ENCODE peak calls at places on chromosomes 6 and 20, in nine cellular contexts. One of them, this sample, is unnamed.

GRCh38 chr20:10079964-10080363 is 45.2 kb downstream of the ANKEF1 start:
- DNase-seq in spleen: no peak
- DNase-seq in Panc1: no peak
- DNase-seq in transverse colon: no peak
- DNase-seq in GM23338: no peak
- DNase-seq in breast epithelium: no peak
- DNase-seq in endothelial cell of umbilical vein: no peak
- DNase-seq in K562: no peak
- DNase-seq in stomach: no peak
- DNase-seq in this sample: no peak

GRCh38 chr20:41316009-41316408 is 1.5 kb downstream of the ZHX3 start:
- DNase-seq in spleen: no peak
- DNase-seq in Panc1: no peak
- DNase-seq in transverse colon: no peak
- DNase-seq in GM23338: no peak
- DNase-seq in breast epithelium: no peak
- DNase-seq in endothelial cell of umbilical vein: no peak
- DNase-seq in K562: no peak
- DNase-seq in stomach: no peak
- DNase-seq in this sample: no peak

GRCh38 chr6:51533962-51534361 is 553.5 kb downstream of the PKHD1 start:
- DNase-seq in spleen: no peak
- DNase-seq in Panc1: no peak
- DNase-seq in transverse colon: no peak
- DNase-seq in GM23338: no peak
- DNase-seq in breast epithelium: no peak
- DNase-seq in endothelial cell of umbilical vein: no peak
- DNase-seq in K562: no peak
- DNase-seq in stomach: no peak
- DNase-seq in this sample: no peak

GRCh38 chr20:9514072-9514460 is 324 bp upstream of the LAMP5 start:
- DNase-seq in spleen: no peak
- DNase-seq in Panc1: no peak
- DNase-seq in transverse colon: no peak
- DNase-seq in GM23338: peak; percentile 66
- DNase-seq in breast epithelium: no peak
- DNase-seq in endothelial cell of umbilical vein: no peak
- DNase-seq in K562: no peak
- DNase-seq in stomach: no peak
- DNase-seq in this sample: no peak

GRCh38 chr20:51156041-51156795 is 133.3 kb upstream of the KCNG1 start:
- DNase-seq in spleen: no peak
- DNase-seq in Panc1: no peak
- DNase-seq in transverse colon: no peak
- DNase-seq in GM23338: no peak
- DNase-seq in breast epithelium: no peak
- DNase-seq in endothelial cell of umbilical vein: no peak
- DNase-seq in K562: no peak
- DNase-seq in stomach: no peak
- DNase-seq in this sample: no peak

GRCh38 chr6:40588480-40588879 is 1.3 kb upstream of the LRFN2 start:
- DNase-seq in spleen: no peak
- DNase-seq in Panc1: no peak
- DNase-seq in transverse colon: no peak
- DNase-seq in GM23338: no peak
- DNase-seq in breast epithelium: no peak
- DNase-seq in endothelial cell of umbilical vein: no peak
- DNase-seq in K562: no peak
- DNase-seq in stomach: no peak
- DNase-seq in this sample: no peak

GRCh38 chr20:39676857-39677351 is 714.8 kb downstream of the DHX35 start:
- DNase-seq in spleen: no peak
- DNase-seq in Panc1: no peak
- DNase-seq in transverse colon: peak; percentile 35
- DNase-seq in GM23338: peak; percentile 51
- DNase-seq in breast epithelium: no peak
- DNase-seq in endothelial cell of umbilical vein: peak; percentile 47
- DNase-seq in K562: no peak
- DNase-seq in stomach: no peak
- DNase-seq in this sample: no peak

GRCh38 chr6:155967326-155967725 is 511.7 kb upstream of the NOX3 start:
- DNase-seq in spleen: no peak
- DNase-seq in Panc1: no peak
- DNase-seq in transverse colon: no peak
- DNase-seq in GM23338: no peak
- DNase-seq in breast epithelium: no peak
- DNase-seq in endothelial cell of umbilical vein: no peak
- DNase-seq in K562: no peak
- DNase-seq in stomach: no peak
- DNase-seq in this sample: no peak

GRCh38 chr6:22078802-22079545 is 217.9 kb downstream of the PRL start:
- DNase-seq in spleen: no peak
- DNase-seq in Panc1: no peak
- DNase-seq in transverse colon: no peak
- DNase-seq in GM23338: peak; percentile 68
- DNase-seq in breast epithelium: no peak
- DNase-seq in endothelial cell of umbilical vein: no peak
- DNase-seq in K562: no peak
- DNase-seq in stomach: no peak
- DNase-seq in this sample: no peak

DNA sequence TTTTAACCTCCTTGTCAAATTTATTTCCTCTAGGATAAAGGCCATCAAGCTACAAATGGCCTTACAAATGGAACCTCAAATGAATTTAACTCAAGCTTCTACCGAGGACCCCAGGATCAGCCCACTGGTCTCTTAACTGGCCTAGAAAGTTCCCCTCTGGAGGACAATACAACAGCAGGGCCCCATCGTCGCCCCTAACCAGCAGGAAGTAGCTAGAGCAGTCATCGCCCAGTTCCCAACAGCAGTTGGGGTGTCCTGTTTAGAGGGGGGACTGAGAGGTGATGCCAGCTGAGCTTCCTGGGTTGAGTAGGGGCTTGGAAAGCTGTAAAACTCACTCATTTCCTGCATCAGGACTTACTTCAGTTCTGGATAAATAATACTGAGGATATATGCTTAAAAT is 25.6 kb downstream of the CEP85L start:
- DNase-seq in spleen: no peak
- DNase-seq in Panc1: no peak
- DNase-seq in transverse colon: no peak
- DNase-seq in GM23338: no peak
- DNase-seq in breast epithelium: no peak
- DNase-seq in endothelial cell of umbilical vein: no peak
- DNase-seq in K562: no peak
- DNase-seq in stomach: no peak
- DNase-seq in this sample: no peak
- TF ChIP-seq CTCF in spleen: no peak
- TF ChIP-seq CTCF in Panc1: no peak
- TF ChIP-seq CTCF in transverse colon: no peak
- TF ChIP-seq CTCF in GM23338: no peak
- TF ChIP-seq CTCF in breast epithelium: no peak
- TF ChIP-seq CTCF in endothelial cell of umbilical vein: no peak
- TF ChIP-seq CTCF in K562: no peak
- TF ChIP-seq CTCF in stomach: no peak
- TF ChIP-seq CTCF in this sample: no peak

DNA sequence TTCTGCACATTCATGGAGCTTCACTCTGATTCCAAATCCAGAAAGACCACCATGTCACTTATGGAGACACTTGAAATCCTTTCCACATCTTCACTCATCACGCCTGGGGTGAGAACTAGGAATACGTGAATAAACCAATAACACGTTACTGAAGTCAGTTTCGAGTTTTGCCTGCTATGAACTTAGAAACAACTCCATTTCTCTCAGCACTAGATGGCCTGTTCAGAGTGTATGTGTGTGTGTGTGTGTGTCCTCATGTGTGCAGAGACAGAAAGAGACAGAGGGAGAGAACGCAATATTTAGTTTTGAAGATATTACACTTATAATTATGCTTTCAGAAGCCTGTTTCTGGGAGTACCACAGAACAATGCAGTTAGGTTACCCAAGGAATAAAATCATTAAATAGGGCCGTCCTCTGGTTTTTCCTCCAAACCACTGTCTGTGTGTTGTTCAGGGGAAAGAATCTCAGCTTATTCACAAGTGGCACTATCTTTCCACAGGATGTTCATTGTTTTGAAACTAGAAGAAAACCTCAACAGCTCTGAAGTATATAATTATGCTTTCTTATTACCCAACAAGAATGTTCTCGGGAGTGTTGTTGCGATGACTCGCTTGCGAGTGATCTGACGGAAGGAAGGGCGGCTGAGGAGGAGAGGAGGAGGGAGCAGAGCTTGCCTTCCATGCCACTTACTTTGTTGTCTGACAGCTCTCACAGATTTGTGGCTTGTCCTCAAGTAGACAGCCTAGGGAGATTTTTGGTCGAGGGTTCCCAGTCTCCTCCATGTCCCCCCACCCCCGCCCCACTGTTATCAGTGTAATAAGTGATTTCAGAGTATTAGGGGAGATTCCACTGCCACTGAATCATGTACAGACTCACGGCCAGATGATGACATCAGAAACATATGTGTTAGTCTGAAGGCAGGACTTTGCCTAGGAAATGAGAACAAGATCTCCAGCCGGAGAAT is 80.9 kb upstream of the CCN6 start:
- DNase-seq in spleen: no peak
- DNase-seq in Panc1: peak; percentile 10
- DNase-seq in transverse colon: peak; percentile 20
- DNase-seq in GM23338: peak; percentile 17
- DNase-seq in breast epithelium: no peak
- DNase-seq in endothelial cell of umbilical vein: peak; percentile 90
- DNase-seq in K562: no peak
- DNase-seq in stomach: no peak
- DNase-seq in this sample: no peak
- H3K4me3 ChIP-seq in spleen: no peak overlapping the region
- H3K4me3 ChIP-seq in Panc1: no peak overlapping the region
- H3K4me3 ChIP-seq in transverse colon: no peak overlapping the region
- H3K4me3 ChIP-seq in GM23338: no peak overlapping the region
- H3K4me3 ChIP-seq in breast epithelium: no peak overlapping the region
- H3K4me3 ChIP-seq in endothelial cell of umbilical vein: no peak overlapping the region
- H3K4me3 ChIP-seq in K562: no peak overlapping the region
- H3K4me3 ChIP-seq in stomach: no peak overlapping the region
- H3K4me3 ChIP-seq in this sample: no peak overlapping the region

GRCh38 chr6:109701774-109702173 is 10.7 kb downstream of the FIG4 start:
- DNase-seq in spleen: no peak
- DNase-seq in Panc1: no peak
- DNase-seq in transverse colon: no peak
- DNase-seq in GM23338: no peak
- DNase-seq in breast epithelium: no peak
- DNase-seq in endothelial cell of umbilical vein: no peak
- DNase-seq in K562: no peak
- DNase-seq in stomach: no peak
- DNase-seq in this sample: peak; percentile 81

GRCh38 chr6:109706513-109706912 is 15.4 kb downstream of the FIG4 start:
- DNase-seq in spleen: no peak
- DNase-seq in Panc1: no peak
- DNase-seq in transverse colon: no peak
- DNase-seq in GM23338: no peak
- DNase-seq in breast epithelium: no peak
- DNase-seq in endothelial cell of umbilical vein: no peak
- DNase-seq in K562: no peak
- DNase-seq in stomach: no peak
- DNase-seq in this sample: no peak

GRCh38 chr6:109702797-109703196 is 11.7 kb downstream of the FIG4 start:
- DNase-seq in spleen: peak; percentile 43
- DNase-seq in Panc1: no peak
- DNase-seq in transverse colon: no peak
- DNase-seq in GM23338: no peak
- DNase-seq in breast epithelium: no peak
- DNase-seq in endothelial cell of umbilical vein: no peak
- DNase-seq in K562: no peak
- DNase-seq in stomach: no peak
- DNase-seq in this sample: peak; percentile 30

GRCh38 chr6:109701201-109701600 is 10.1 kb downstream of the FIG4 start:
- DNase-seq in spleen: no peak
- DNase-seq in Panc1: no peak
- DNase-seq in transverse colon: no peak
- DNase-seq in GM23338: no peak
- DNase-seq in breast epithelium: no peak
- DNase-seq in endothelial cell of umbilical vein: no peak
- DNase-seq in K562: no peak
- DNase-seq in stomach: no peak
- DNase-seq in this sample: peak; percentile 51

GRCh38 chr6:109705258-109705657 is 14.2 kb downstream of the FIG4 start:
- DNase-seq in spleen: peak; percentile 91
- DNase-seq in Panc1: peak; percentile 90
- DNase-seq in transverse colon: peak; percentile 84
- DNase-seq in GM23338: peak; percentile 94
- DNase-seq in breast epithelium: peak; percentile 75
- DNase-seq in endothelial cell of umbilical vein: peak; percentile 90
- DNase-seq in K562: peak; percentile 76
- DNase-seq in stomach: peak; percentile 80
- DNase-seq in this sample: peak; percentile 58
- TF ChIP-seq POLR2AphosphoS5 in spleen: peak; percentile 58
- TF ChIP-seq POLR2AphosphoS5 in Panc1: no peak
- TF ChIP-seq POLR2AphosphoS5 in transverse colon: no peak
- TF ChIP-seq POLR2AphosphoS5 in GM23338: no peak
- TF ChIP-seq POLR2AphosphoS5 in breast epithelium: no peak
- TF ChIP-seq POLR2AphosphoS5 in endothelial cell of umbilical vein: no peak
- TF ChIP-seq POLR2AphosphoS5 in K562: no peak
- TF ChIP-seq POLR2AphosphoS5 in stomach: no peak
- TF ChIP-seq POLR2AphosphoS5 in this sample: no peak

DNA sequence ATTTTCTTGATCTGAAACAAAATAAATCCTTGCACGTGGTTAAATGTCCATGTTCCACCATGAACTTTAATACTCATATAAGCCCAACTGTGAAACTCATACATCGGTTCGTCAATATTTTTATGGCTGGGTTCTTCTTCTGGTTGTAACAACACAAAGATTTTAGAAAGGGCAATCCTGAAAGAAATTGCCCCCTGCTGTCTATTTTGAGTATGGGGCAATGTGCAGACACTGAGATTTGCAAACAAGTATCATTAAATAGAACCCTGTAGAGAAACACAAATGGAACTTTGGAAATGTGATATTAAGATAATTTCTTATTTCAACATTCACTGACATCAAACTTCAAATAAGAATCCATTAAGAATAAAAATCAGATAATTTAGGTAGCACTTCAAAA is 80.2 kb upstream of the PHACTR1 start:
- DNase-seq in spleen: no peak
- DNase-seq in Panc1: no peak
- DNase-seq in transverse colon: no peak
- DNase-seq in GM23338: no peak
- DNase-seq in breast epithelium: no peak
- DNase-seq in endothelial cell of umbilical vein: no peak
- DNase-seq in K562: no peak
- DNase-seq in stomach: no peak
- DNase-seq in this sample: no peak
- TF ChIP-seq CTCF in spleen: no peak
- TF ChIP-seq CTCF in Panc1: peak; percentile 18
- TF ChIP-seq CTCF in transverse colon: no peak
- TF ChIP-seq CTCF in GM23338: peak; percentile 37
- TF ChIP-seq CTCF in breast epithelium: no peak
- TF ChIP-seq CTCF in endothelial cell of umbilical vein: no peak
- TF ChIP-seq CTCF in K562: no peak
- TF ChIP-seq CTCF in stomach: no peak
- TF ChIP-seq CTCF in this sample: no peak

GRCh38 chr6:26187981-26188635 is 100.9 kb downstream of the HFE start:
- DNase-seq in spleen: no peak
- DNase-seq in Panc1: no peak
- DNase-seq in transverse colon: peak; percentile 48
- DNase-seq in GM23338: peak; percentile 83
- DNase-seq in breast epithelium: no peak
- DNase-seq in endothelial cell of umbilical vein: no peak
- DNase-seq in K562: peak; percentile 52
- DNase-seq in stomach: no peak
- DNase-seq in this sample: peak; percentile 33
- H3K4me3 ChIP-seq in spleen: peak overlapping the region; percentile 44
- H3K4me3 ChIP-seq in Panc1: peak overlapping the region; percentile 57
- H3K4me3 ChIP-seq in transverse colon: peak overlapping the region; percentile 45
- H3K4me3 ChIP-seq in GM23338: peak overlapping the region; percentile 88
- H3K4me3 ChIP-seq in breast epithelium: peak overlapping the region; percentile 39
- H3K4me3 ChIP-seq in endothelial cell of umbilical vein: peak overlapping the region; percentile 0
- H3K4me3 ChIP-seq in K562: peak overlapping the region; percentile 53
- H3K4me3 ChIP-seq in stomach: peak overlapping the region; percentile 55
- H3K4me3 ChIP-seq in this sample: peak overlapping the region; percentile 40

GRCh38 chr6:106398621-106399020 is 38.1 kb downstream of the CRYBG1 start:
- DNase-seq in spleen: no peak
- DNase-seq in Panc1: no peak
- DNase-seq in transverse colon: no peak
- DNase-seq in GM23338: no peak
- DNase-seq in breast epithelium: no peak
- DNase-seq in endothelial cell of umbilical vein: no peak
- DNase-seq in K562: no peak
- DNase-seq in stomach: no peak
- DNase-seq in this sample: no peak
- TF ChIP-seq POLR2AphosphoS5 in spleen: no peak
- TF ChIP-seq POLR2AphosphoS5 in Panc1: no peak
- TF ChIP-seq POLR2AphosphoS5 in transverse colon: no peak
- TF ChIP-seq POLR2AphosphoS5 in GM23338: no peak
- TF ChIP-seq POLR2AphosphoS5 in breast epithelium: no peak
- TF ChIP-seq POLR2AphosphoS5 in endothelial cell of umbilical vein: no peak
- TF ChIP-seq POLR2AphosphoS5 in K562: no peak
- TF ChIP-seq POLR2AphosphoS5 in stomach: no peak
- TF ChIP-seq POLR2AphosphoS5 in this sample: no peak